ENCODE peak calls at places on chromosomes 5 and 9, in eight cellular contexts. U is Karpas-422, N is GM23248, X is HCT116, L is PC-3, A is SK-N-SH, T is neuronal stem cell, S is IMR-90. B is an unnamed sample.

GRCh38 chr9:89899476-89900047 is 294.8 kb downstream of the GADD45G start:
- DNase-seq in N (no peak), L (no peak), U (no peak), A (no peak), X (no peak), S (no peak), T (no peak), B (no peak)

GRCh38 chr5:152529456-152529855 is 124.4 kb upstream of the NMUR2 start:
- DNase-seq in U (no peak), X (no peak), T (no peak), N (no peak), S (no peak), A (no peak), L (no peak), B (no peak)

GRCh38 chr5:160252916-160253315 is 23.6 kb downstream of the FABP6 start:
- DNase-seq in U (no peak), L (no peak), S (no peak), N (no peak), X (no peak), A (no peak), T (no peak), B (no peak)

GRCh38 chr9:116549061-116549664 is 137.9 kb upstream of the TRIM32 start:
- DNase-seq in A (no peak), S (peak; percentile 97), T (no peak), X (peak; percentile 83), L (peak; percentile 80), U (no peak), N (peak; percentile 99), B (peak; percentile 99)

GRCh38 chr9:129838707-129839259 is 3.5 kb downstream of the USP20 start:
- DNase-seq in S (peak; percentile 91), U (no peak), T (no peak), N (peak; percentile 96), X (no peak), A (no peak), L (peak; percentile 91), B (peak; percentile 80)

GRCh38 chr9:120892748-120893584 is 16.0 kb upstream of the PHF19 start:
- DNase-seq in N (peak; percentile 66), X (no peak), A (no peak), S (peak; percentile 94), U (peak; percentile 88), L (peak; percentile 85), T (no peak), B (no peak)

GRCh38 chr9:34405719-34406118 is 29.0 kb upstream of the MYORG start:
- DNase-seq in L (no peak), T (no peak), X (no peak), S (peak; percentile 71), N (peak; percentile 86), U (no peak), A (no peak), B (no peak)

GRCh38 chr5:132674671-132675506 is 1.1 kb downstream of the IL4 start:
- DNase-seq in U (no peak), T (no peak), S (peak; percentile 98), N (peak; percentile 99), A (no peak), L (peak; percentile 92), X (peak; percentile 26), B (peak; percentile 96)

GRCh38 chr5:16615737-16616535 is 861 bp downstream of the RETREG1 start:
- DNase-seq in U (no peak), S (no peak), T (no peak), L (peak; percentile 48), N (no peak), X (no peak), A (peak; percentile 21), B (no peak)

GRCh38 chr9:84170521-84171141 is 169.9 kb downstream of the SLC28A3 start:
- DNase-seq in S (peak; percentile 98), U (no peak), T (no peak), A (peak; percentile 46), X (peak; percentile 81), N (peak; percentile 97), L (peak; percentile 36), B (peak; percentile 94)

GRCh38 chr9:104993291-104993963 is 65.5 kb upstream of the ABCA1 start:
- DNase-seq in X (no peak), L (no peak), S (peak; percentile 86), N (peak; percentile 85), T (peak; percentile 87), U (no peak), A (no peak), B (peak; percentile 49)

GRCh38 chr9:134560654-134561053 is 80.9 kb upstream of the COL5A1 start:
- DNase-seq in L (no peak), U (no peak), S (no peak), N (no peak), T (no peak), X (no peak), A (no peak), B (no peak)
- H3K9ac ChIP-seq in L (no peak overlapping the region), U (no peak overlapping the region), S (no peak overlapping the region), N (no peak overlapping the region), T (no peak overlapping the region), X (no peak overlapping the region), A (no peak overlapping the region), B (no peak overlapping the region)

GRCh38 chr9:98941946-98942523 is 1.7 kb upstream of the COL15A1 start:
- DNase-seq in L (no peak), N (no peak), A (no peak), S (no peak), T (no peak), U (no peak), X (no peak), B (no peak)

GRCh38 chr9:98940278-98940677 is 3.4 kb upstream of the COL15A1 start:
- DNase-seq in S (no peak), A (no peak), U (no peak), X (no peak), L (no peak), N (no peak), T (no peak), B (no peak)

GRCh38 chr9:98944130-98945074 is 695 bp downstream of the COL15A1 start:
- DNase-seq in X (no peak), S (no peak), N (peak; percentile 50), L (no peak), U (no peak), A (peak; percentile 42), T (peak; percentile 27), B (peak; percentile 57)

GRCh38 chr9:98942906-98943681 is 613 bp upstream of the COL15A1 start:
- DNase-seq in S (no peak), X (no peak), A (peak; percentile 17), N (peak; percentile 9), T (no peak), L (no peak), U (no peak), B (no peak)

GRCh38 chr9:98943682-98944129 is at the start of gene COL15A1:
- DNase-seq in U (no peak), X (no peak), N (peak; percentile 61), S (no peak), T (peak; percentile 64), L (no peak), A (peak; percentile 69), B (peak; percentile 84)
- H3K4me3 ChIP-seq in U (no peak within 1 kb of the TSS), X (no peak within 1 kb of the TSS), N (peak within 1 kb of the TSS; percentile 68), S (peak within 1 kb of the TSS; percentile 99), T (peak within 1 kb of the TSS; percentile 90), L (peak within 1 kb of the TSS; percentile 61), A (peak within 1 kb of the TSS; percentile 25), B (peak within 1 kb of the TSS; percentile 84)

GRCh38 chr5:140148508-140148907 is 22.8 kb downstream of the IGIP start:
- DNase-seq in S (no peak), N (peak; percentile 56), L (no peak), T (no peak), U (no peak), X (peak; percentile 21), A (peak; percentile 61), B (no peak)

GRCh38 chr5:140151719-140152609 is 23.0 kb upstream of the CYSTM1 start:
- DNase-seq in T (no peak), L (no peak), X (no peak), U (no peak), S (no peak), N (no peak), A (no peak), B (no peak)

GRCh38 chr5:140151068-140151718 is 23.8 kb upstream of the CYSTM1 start:
- DNase-seq in X (no peak), L (no peak), N (no peak), A (no peak), S (no peak), U (no peak), T (no peak), B (no peak)

GRCh38 chr5:140152610-140152999 is 22.4 kb upstream of the CYSTM1 start:
- DNase-seq in L (no peak), N (no peak), A (no peak), S (no peak), T (no peak), X (no peak), U (no peak), B (no peak)

GRCh38 chr5:140150201-140150600 is 24.5 kb downstream of the IGIP start:
- DNase-seq in T (no peak), L (no peak), A (no peak), N (no peak), S (no peak), U (no peak), X (no peak), B (no peak)
- H3K4me1 ChIP-seq in T (peaks cover 15% of the 10 kb centered on the region), L (no peaks in the 10 kb centered on the region), A (no peaks in the 10 kb centered on the region), N (peaks cover 3% of the 10 kb centered on the region), S (no peaks in the 10 kb centered on the region), U (peaks cover 12% of the 10 kb centered on the region), X (peaks cover 26% of the 10 kb centered on the region), B (peaks cover 8% of the 10 kb centered on the region)

GRCh38 chr5:537621-538071 is 13.4 kb upstream of the SLC9A3 start:
- DNase-seq in U (no peak), X (no peak), L (no peak), T (no peak), N (no peak), A (no peak), S (no peak), B (no peak)

GRCh38 chr5:534743-535671 is 10.8 kb upstream of the SLC9A3 start:
- DNase-seq in A (no peak), T (no peak), L (no peak), S (no peak), X (no peak), N (no peak), U (no peak), B (no peak)

GRCh38 chr5:537098-537497 is 12.8 kb upstream of the SLC9A3 start:
- DNase-seq in U (no peak), T (no peak), N (no peak), L (no peak), S (no peak), X (no peak), A (no peak), B (no peak)

GRCh38 chr5:534006-534742 is 9.9 kb upstream of the SLC9A3 start:
- DNase-seq in X (no peak), T (no peak), U (no peak), A (no peak), N (no peak), L (no peak), S (no peak), B (no peak)

DNA sequence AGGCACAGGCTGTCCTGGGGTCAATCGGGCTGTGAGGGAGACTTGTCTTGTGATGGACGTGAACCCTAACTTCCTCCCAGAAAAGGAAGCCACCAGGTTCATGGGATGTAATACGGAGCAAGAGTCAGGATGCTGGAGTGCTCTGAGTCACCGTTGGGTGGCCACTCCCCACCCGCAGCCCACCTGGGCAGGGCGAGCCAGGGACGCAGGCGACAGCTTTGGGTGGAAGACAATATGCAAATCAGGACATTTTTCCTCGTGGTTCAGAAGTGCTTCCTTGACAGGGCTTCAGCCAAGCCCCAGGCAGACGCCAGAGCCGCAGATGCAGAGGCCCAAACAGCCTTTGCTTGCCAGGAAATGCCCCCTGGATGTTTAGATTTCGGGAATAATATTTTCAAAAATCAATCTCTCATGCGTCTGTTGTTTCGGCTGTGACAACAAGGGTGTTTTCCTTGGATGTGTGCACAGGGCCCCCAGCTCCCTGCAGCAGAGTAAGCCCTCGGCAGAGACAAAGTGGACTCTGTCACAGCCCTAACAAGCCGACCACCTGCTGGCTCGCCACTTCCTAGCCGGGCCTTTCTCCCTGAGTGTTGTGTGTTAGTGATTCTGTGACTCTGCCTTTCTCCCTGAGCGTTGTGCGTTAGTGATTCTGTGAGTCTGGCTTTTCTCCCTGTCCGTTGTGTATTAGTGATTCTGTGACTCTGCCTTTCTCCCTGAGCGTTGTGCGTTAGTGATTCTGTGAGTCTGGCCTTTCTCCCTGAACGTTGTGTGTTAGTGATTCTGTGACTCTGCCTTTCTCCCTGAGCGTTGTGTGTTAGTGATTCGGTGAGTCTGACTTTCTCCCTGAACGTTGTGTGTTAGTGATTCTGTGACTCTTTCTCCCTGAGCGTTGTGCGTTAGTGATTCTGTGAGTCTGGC is 11.8 kb upstream of the SLC9A3 start:
- DNase-seq in L (no peak), S (no peak), X (no peak), A (no peak), U (no peak), N (no peak), T (no peak), B (no peak)
- H3K9ac ChIP-seq in L (no peak overlapping the region), S (no peak overlapping the region), X (no peak overlapping the region), A (no peak overlapping the region), U (no peak overlapping the region), N (no peak overlapping the region), T (peak overlapping the region; percentile 50), B (no peak overlapping the region)